ENCODE peak calls at places on chromosome 3, in six cellular contexts. One of them, this sample, is unnamed.

GRCh38 chr3:65587650-65588439 is 450.9 kb downstream of the MAGI1 start:
- DNase-seq in transverse colon: no peak
- DNase-seq in body of pancreas: no peak
- DNase-seq in HCT116: no peak
- DNase-seq in IMR-90: no peak
- DNase-seq in adrenal gland: no peak
- DNase-seq in this sample: no peak

GRCh38 chr3:156948402-156949210 is 122.5 kb downstream of the LEKR1 start:
- DNase-seq in transverse colon: no peak
- DNase-seq in body of pancreas: no peak
- DNase-seq in HCT116: no peak
- DNase-seq in IMR-90: no peak
- DNase-seq in adrenal gland: no peak
- DNase-seq in this sample: no peak

GRCh38 chr3:70277304-70277703 is 35.1 kb downstream of the MDFIC2 start:
- DNase-seq in transverse colon: no peak
- DNase-seq in body of pancreas: no peak
- DNase-seq in HCT116: no peak
- DNase-seq in IMR-90: no peak
- DNase-seq in adrenal gland: no peak
- DNase-seq in this sample: no peak

GRCh38 chr3:23807161-23808015 is 1.6 kb downstream of the UBE2E1 start:
- DNase-seq in transverse colon: no peak
- DNase-seq in body of pancreas: no peak
- DNase-seq in HCT116: no peak
- DNase-seq in IMR-90: peak; percentile 51
- DNase-seq in adrenal gland: no peak
- DNase-seq in this sample: no peak

GRCh38 chr3:193240850-193241706 is at the start of gene PLAAT1:
- DNase-seq in transverse colon: peak; percentile 61
- DNase-seq in body of pancreas: peak; percentile 86
- DNase-seq in HCT116: no peak
- DNase-seq in IMR-90: peak; percentile 19
- DNase-seq in adrenal gland: peak; percentile 74
- DNase-seq in this sample: peak; percentile 56

GRCh38 chr3:120450261-120450913 is 405 bp downstream of the FSTL1 start:
- DNase-seq in transverse colon: peak; percentile 27
- DNase-seq in body of pancreas: peak; percentile 36
- DNase-seq in HCT116: no peak
- DNase-seq in IMR-90: no peak
- DNase-seq in adrenal gland: peak; percentile 68
- DNase-seq in this sample: peak; percentile 62

GRCh38 chr3:72145506-72146380 is 360.8 kb upstream of the PROK2 start:
- DNase-seq in transverse colon: no peak
- DNase-seq in body of pancreas: peak; percentile 77
- DNase-seq in HCT116: no peak
- DNase-seq in IMR-90: peak; percentile 69
- DNase-seq in adrenal gland: no peak
- DNase-seq in this sample: no peak

GRCh38 chr3:138939563-138940241 is 7.2 kb downstream of the FOXL2 start:
- DNase-seq in transverse colon: no peak
- DNase-seq in body of pancreas: no peak
- DNase-seq in HCT116: no peak
- DNase-seq in IMR-90: no peak
- DNase-seq in adrenal gland: no peak
- DNase-seq in this sample: no peak

GRCh38 chr3:1953519-1953918 is 145.1 kb upstream of the CNTN4 start:
- DNase-seq in transverse colon: no peak
- DNase-seq in body of pancreas: no peak
- DNase-seq in HCT116: no peak
- DNase-seq in IMR-90: no peak
- DNase-seq in adrenal gland: no peak
- DNase-seq in this sample: no peak

GRCh38 chr3:47163023-47163989 is 607 bp downstream of the SETD2 start:
- DNase-seq in transverse colon: peak; percentile 46
- DNase-seq in body of pancreas: peak; percentile 66
- DNase-seq in HCT116: no peak
- DNase-seq in IMR-90: peak; percentile 27
- DNase-seq in adrenal gland: peak; percentile 62
- DNase-seq in this sample: peak; percentile 64

GRCh38 chr3:47162695-47163022 is 1.3 kb downstream of the SETD2 start:
- DNase-seq in transverse colon: no peak
- DNase-seq in body of pancreas: no peak
- DNase-seq in HCT116: no peak
- DNase-seq in IMR-90: peak; percentile 16
- DNase-seq in adrenal gland: no peak
- DNase-seq in this sample: no peak

GRCh38 chr3:47161983-47162694 is 1.8 kb downstream of the SETD2 start:
- DNase-seq in transverse colon: no peak
- DNase-seq in body of pancreas: no peak
- DNase-seq in HCT116: no peak
- DNase-seq in IMR-90: no peak
- DNase-seq in adrenal gland: no peak
- DNase-seq in this sample: no peak

GRCh38 chr3:47159820-47160219 is 4.1 kb downstream of the SETD2 start:
- DNase-seq in transverse colon: no peak
- DNase-seq in body of pancreas: no peak
- DNase-seq in HCT116: no peak
- DNase-seq in IMR-90: no peak
- DNase-seq in adrenal gland: no peak
- DNase-seq in this sample: no peak

GRCh38 chr3:47163990-47164848 is at the start of gene SETD2:
- DNase-seq in transverse colon: peak; percentile 94
- DNase-seq in body of pancreas: peak; percentile 97
- DNase-seq in HCT116: peak; percentile 78
- DNase-seq in IMR-90: peak; percentile 90
- DNase-seq in adrenal gland: peak; percentile 97
- DNase-seq in this sample: peak; percentile 98
- TF ChIP-seq POLR2A in transverse colon: peak; percentile 63
- TF ChIP-seq POLR2A in body of pancreas: peak; percentile 51
- TF ChIP-seq POLR2A in HCT116: no peak
- TF ChIP-seq POLR2A in IMR-90: peak; percentile 8
- TF ChIP-seq POLR2A in adrenal gland: peak; percentile 81
- TF ChIP-seq POLR2A in this sample: peak; percentile 74

GRCh38 chr3:128855574-128855973 is 23.8 kb upstream of the ACAD9 start:
- DNase-seq in transverse colon: no peak
- DNase-seq in body of pancreas: no peak
- DNase-seq in HCT116: no peak
- DNase-seq in IMR-90: no peak
- DNase-seq in adrenal gland: no peak
- DNase-seq in this sample: no peak

GRCh38 chr3:128858167-128858566 is 21.3 kb upstream of the ACAD9 start:
- DNase-seq in transverse colon: no peak
- DNase-seq in body of pancreas: no peak
- DNase-seq in HCT116: no peak
- DNase-seq in IMR-90: no peak
- DNase-seq in adrenal gland: no peak
- DNase-seq in this sample: no peak

GRCh38 chr3:128851601-128852000 is 27.8 kb upstream of the ACAD9 start:
- DNase-seq in transverse colon: no peak
- DNase-seq in body of pancreas: no peak
- DNase-seq in HCT116: no peak
- DNase-seq in IMR-90: no peak
- DNase-seq in adrenal gland: no peak
- DNase-seq in this sample: no peak

GRCh38 chr3:128853826-128854225 is 25.6 kb upstream of the ACAD9 start:
- DNase-seq in transverse colon: no peak
- DNase-seq in body of pancreas: no peak
- DNase-seq in HCT116: no peak
- DNase-seq in IMR-90: no peak
- DNase-seq in adrenal gland: no peak
- DNase-seq in this sample: no peak

GRCh38 chr3:128854382-128854939 is 25.0 kb upstream of the ACAD9 start:
- DNase-seq in transverse colon: no peak
- DNase-seq in body of pancreas: no peak
- DNase-seq in HCT116: no peak
- DNase-seq in IMR-90: no peak
- DNase-seq in adrenal gland: no peak
- DNase-seq in this sample: no peak
- H3K9me3 ChIP-seq in transverse colon: peaks cover 28% of the 10 kb centered on the region
- H3K9me3 ChIP-seq in body of pancreas: no peaks in the 10 kb centered on the region
- H3K9me3 ChIP-seq in HCT116: peaks cover 22% of the 10 kb centered on the region
- H3K9me3 ChIP-seq in IMR-90: peaks cover 28% of the 10 kb centered on the region
- H3K9me3 ChIP-seq in adrenal gland: no peaks in the 10 kb centered on the region
- H3K9me3 ChIP-seq in this sample: peaks cover under 1% of the 10 kb centered on the region

DNA sequence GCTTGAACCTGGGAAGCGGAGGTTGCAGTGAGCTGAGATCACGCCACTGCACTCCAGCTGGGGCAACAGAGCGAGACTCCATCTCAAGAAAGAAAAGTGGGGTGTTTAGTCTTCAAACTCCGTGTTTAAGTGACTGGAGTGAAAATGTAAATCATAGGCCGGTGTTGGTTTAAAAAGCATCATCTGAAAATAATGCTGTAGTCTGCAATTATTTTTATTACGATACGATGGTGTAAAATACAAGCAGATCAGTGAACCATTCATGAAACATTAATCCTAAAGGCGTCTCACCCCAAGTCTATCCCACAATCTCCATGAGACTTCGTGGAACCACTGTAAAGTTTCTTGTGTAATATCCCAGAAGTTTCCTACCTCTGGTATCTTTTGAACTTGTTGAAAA is 6.3 kb downstream of the CTNNB1 start:
- DNase-seq in transverse colon: no peak
- DNase-seq in body of pancreas: no peak
- DNase-seq in HCT116: no peak
- DNase-seq in IMR-90: no peak
- DNase-seq in adrenal gland: no peak
- DNase-seq in this sample: no peak
- H3K4me1 ChIP-seq in transverse colon: peaks cover 50% of the 10 kb centered on the region
- H3K4me1 ChIP-seq in body of pancreas: peaks cover 80% of the 10 kb centered on the region
- H3K4me1 ChIP-seq in HCT116: peaks cover 15% of the 10 kb centered on the region
- H3K4me1 ChIP-seq in IMR-90: peaks cover 9% of the 10 kb centered on the region
- H3K4me1 ChIP-seq in adrenal gland: peaks cover 53% of the 10 kb centered on the region
- H3K4me1 ChIP-seq in this sample: peaks cover 18% of the 10 kb centered on the region

GRCh38 chr3:42652611-42653302 is 740 bp upstream of the ZBTB47 start:
- DNase-seq in transverse colon: peak; percentile 72
- DNase-seq in body of pancreas: peak; percentile 60
- DNase-seq in HCT116: peak; percentile 69
- DNase-seq in IMR-90: peak; percentile 78
- DNase-seq in adrenal gland: peak; percentile 83
- DNase-seq in this sample: no peak
- TF ChIP-seq POLR2A in transverse colon: peak; percentile 68
- TF ChIP-seq POLR2A in body of pancreas: peak; percentile 51
- TF ChIP-seq POLR2A in HCT116: no peak
- TF ChIP-seq POLR2A in IMR-90: peak; percentile 58
- TF ChIP-seq POLR2A in adrenal gland: peak; percentile 88
- TF ChIP-seq POLR2A in this sample: peak; percentile 70

DNA sequence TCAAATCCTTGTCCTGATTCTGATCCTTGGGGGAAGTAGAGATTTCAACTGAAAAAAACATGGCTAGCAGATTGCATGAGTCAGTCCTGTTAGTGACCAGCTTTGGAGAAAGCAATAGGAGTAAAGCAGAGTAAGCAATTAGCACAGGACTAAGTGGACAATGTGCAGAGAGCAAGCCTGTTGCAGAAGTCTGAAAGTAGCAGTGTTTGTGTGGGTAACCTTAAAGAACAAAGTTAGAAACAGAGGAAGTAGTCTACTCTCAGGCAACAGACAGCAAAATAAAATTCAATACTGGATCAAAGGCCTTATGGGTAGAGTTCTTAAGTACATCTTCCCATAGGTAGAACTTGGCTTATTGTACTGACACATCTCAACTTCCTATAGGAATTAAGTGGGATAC is 916.8 kb downstream of the CADM2 start:
- DNase-seq in transverse colon: no peak
- DNase-seq in body of pancreas: no peak
- DNase-seq in HCT116: no peak
- DNase-seq in IMR-90: no peak
- DNase-seq in adrenal gland: no peak
- DNase-seq in this sample: no peak
- H3K9me3 ChIP-seq in transverse colon: no peaks in the 10 kb centered on the region
- H3K9me3 ChIP-seq in body of pancreas: no peaks in the 10 kb centered on the region
- H3K9me3 ChIP-seq in HCT116: peaks cover 35% of the 10 kb centered on the region
- H3K9me3 ChIP-seq in IMR-90: no peaks in the 10 kb centered on the region
- H3K9me3 ChIP-seq in adrenal gland: no peaks in the 10 kb centered on the region
- H3K9me3 ChIP-seq in this sample: no peaks in the 10 kb centered on the region

GRCh38 chr3:103380391-103380790 is 945.6 kb downstream of the ZPLD1 start:
- DNase-seq in transverse colon: no peak
- DNase-seq in body of pancreas: no peak
- DNase-seq in HCT116: no peak
- DNase-seq in IMR-90: no peak
- DNase-seq in adrenal gland: no peak
- DNase-seq in this sample: no peak

GRCh38 chr3:103389356-103389755 is 954.5 kb downstream of the ZPLD1 start:
- DNase-seq in transverse colon: no peak
- DNase-seq in body of pancreas: no peak
- DNase-seq in HCT116: no peak
- DNase-seq in IMR-90: no peak
- DNase-seq in adrenal gland: no peak
- DNase-seq in this sample: no peak

GRCh38 chr3:103381286-103381685 is 946.5 kb downstream of the ZPLD1 start:
- DNase-seq in transverse colon: no peak
- DNase-seq in body of pancreas: no peak
- DNase-seq in HCT116: no peak
- DNase-seq in IMR-90: no peak
- DNase-seq in adrenal gland: no peak
- DNase-seq in this sample: no peak

GRCh38 chr3:103388214-103388613 is 953.4 kb downstream of the ZPLD1 start:
- DNase-seq in transverse colon: no peak
- DNase-seq in body of pancreas: no peak
- DNase-seq in HCT116: no peak
- DNase-seq in IMR-90: peak; percentile 67
- DNase-seq in adrenal gland: no peak
- DNase-seq in this sample: no peak

DNA sequence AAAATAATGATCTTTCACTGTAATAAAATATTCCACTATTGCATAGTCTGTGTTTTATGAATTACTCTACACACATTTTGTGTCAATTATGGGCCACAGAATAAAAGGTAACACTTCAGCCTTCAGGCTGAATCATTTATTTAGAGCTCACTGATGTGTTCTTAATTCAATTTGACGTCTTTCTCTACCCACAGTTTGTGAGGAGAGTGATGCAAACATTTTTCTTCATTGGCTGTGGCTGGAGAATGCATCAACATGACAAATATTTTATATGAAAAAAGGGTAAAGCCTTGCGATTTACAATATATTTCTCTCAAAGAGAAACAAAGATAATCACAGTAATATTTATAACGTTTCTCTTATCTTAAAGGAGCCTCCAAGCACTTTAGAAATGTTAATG is 951.2 kb downstream of the ZPLD1 start:
- DNase-seq in transverse colon: no peak
- DNase-seq in body of pancreas: no peak
- DNase-seq in HCT116: no peak
- DNase-seq in IMR-90: no peak
- DNase-seq in adrenal gland: no peak
- DNase-seq in this sample: no peak
- H3K4me1 ChIP-seq in transverse colon: no peaks in the 10 kb centered on the region
- H3K4me1 ChIP-seq in body of pancreas: no peaks in the 10 kb centered on the region
- H3K4me1 ChIP-seq in HCT116: no peaks in the 10 kb centered on the region
- H3K4me1 ChIP-seq in IMR-90: no peaks in the 10 kb centered on the region
- H3K4me1 ChIP-seq in adrenal gland: no peaks in the 10 kb centered on the region
- H3K4me1 ChIP-seq in this sample: no peaks in the 10 kb centered on the region

GRCh38 chr3:148366743-148367410 is 330.8 kb upstream of the AGTR1 start:
- DNase-seq in transverse colon: no peak
- DNase-seq in body of pancreas: no peak
- DNase-seq in HCT116: no peak
- DNase-seq in IMR-90: peak; percentile 9
- DNase-seq in adrenal gland: no peak
- DNase-seq in this sample: no peak
- TF ChIP-seq POLR2A in transverse colon: no peak
- TF ChIP-seq POLR2A in body of pancreas: no peak
- TF ChIP-seq POLR2A in HCT116: no peak
- TF ChIP-seq POLR2A in IMR-90: no peak
- TF ChIP-seq POLR2A in adrenal gland: no peak
- TF ChIP-seq POLR2A in this sample: no peak